ENCODE peak calls at places on chromosomes 7 and 10, in five cellular contexts. One of them, this sample, is unnamed.
A peak's percentile ranks its signal among the peaks of the same experiment; 100 is the strongest.

GRCh38 chr7:22561356-22561755 is 61.4 kb upstream of the STEAP1B start:
- DNase-seq in neural progenitor cell: peak; percentile 74
- DNase-seq in progenitor cell of endocrine pancreas: no peak
- DNase-seq in pancreas: no peak
- DNase-seq in ovary: peak; percentile 77
- DNase-seq in this sample: no peak

GRCh38 chr7:128253701-128254100 is 12.6 kb downstream of the LEP start:
- DNase-seq in neural progenitor cell: no peak
- DNase-seq in progenitor cell of endocrine pancreas: no peak
- DNase-seq in pancreas: no peak
- DNase-seq in ovary: no peak
- DNase-seq in this sample: no peak

GRCh38 chr7:118039963-118040489 is 143.9 kb upstream of the LSM8 start:
- DNase-seq in neural progenitor cell: no peak
- DNase-seq in progenitor cell of endocrine pancreas: no peak
- DNase-seq in pancreas: no peak
- DNase-seq in ovary: no peak
- DNase-seq in this sample: no peak

GRCh38 chr7:38728145-38728544 is 97.0 kb upstream of the AMPH start:
- DNase-seq in neural progenitor cell: no peak
- DNase-seq in progenitor cell of endocrine pancreas: no peak
- DNase-seq in pancreas: no peak
- DNase-seq in ovary: no peak
- DNase-seq in this sample: no peak

GRCh38 chr10:13972609-13973008 is 358.1 kb downstream of the FRMD4A start:
- DNase-seq in neural progenitor cell: no peak
- DNase-seq in progenitor cell of endocrine pancreas: no peak
- DNase-seq in pancreas: no peak
- DNase-seq in ovary: no peak
- DNase-seq in this sample: no peak

GRCh38 chr7:91869661-91870060 is 10.8 kb downstream of the MTERF1 start:
- DNase-seq in neural progenitor cell: no peak
- DNase-seq in progenitor cell of endocrine pancreas: no peak
- DNase-seq in pancreas: no peak
- DNase-seq in ovary: no peak
- DNase-seq in this sample: no peak

GRCh38 chr7:37945336-37945735 is 24.9 kb downstream of the EPDR1 start:
- DNase-seq in neural progenitor cell: no peak
- DNase-seq in progenitor cell of endocrine pancreas: no peak
- DNase-seq in pancreas: no peak
- DNase-seq in ovary: no peak
- DNase-seq in this sample: no peak

GRCh38 chr10:22690614-22691431 is 23.6 kb downstream of the PIP4K2A start:
- DNase-seq in neural progenitor cell: peak; percentile 43
- DNase-seq in progenitor cell of endocrine pancreas: no peak
- DNase-seq in pancreas: no peak
- DNase-seq in ovary: no peak
- DNase-seq in this sample: no peak

GRCh38 chr10:8481718-8482504 is 427.4 kb downstream of the GATA3 start:
- DNase-seq in neural progenitor cell: no peak
- DNase-seq in progenitor cell of endocrine pancreas: no peak
- DNase-seq in pancreas: no peak
- DNase-seq in ovary: no peak
- DNase-seq in this sample: no peak

GRCh38 chr10:32446701-32447406 is 914 bp downstream of the CCDC7 start:
- DNase-seq in neural progenitor cell: no peak
- DNase-seq in progenitor cell of endocrine pancreas: no peak
- DNase-seq in pancreas: no peak
- DNase-seq in ovary: peak; percentile 23
- DNase-seq in this sample: no peak

GRCh38 chr10:21424511-21424910 is 101.0 kb downstream of the SKIDA1 start:
- DNase-seq in neural progenitor cell: no peak
- DNase-seq in progenitor cell of endocrine pancreas: no peak
- DNase-seq in pancreas: no peak
- DNase-seq in ovary: no peak
- DNase-seq in this sample: no peak

GRCh38 chr10:373516-374309 is 238.5 kb downstream of the ZMYND11 start:
- DNase-seq in neural progenitor cell: peak; percentile 60
- DNase-seq in progenitor cell of endocrine pancreas: no peak
- DNase-seq in pancreas: no peak
- DNase-seq in ovary: no peak
- DNase-seq in this sample: no peak

GRCh38 chr10:86265236-86265876 is 101.2 kb downstream of the GRID1 start:
- DNase-seq in neural progenitor cell: no peak
- DNase-seq in progenitor cell of endocrine pancreas: peak; percentile 3
- DNase-seq in pancreas: no peak
- DNase-seq in ovary: no peak
- DNase-seq in this sample: no peak

GRCh38 chr10:104045151-104046089 is 40.3 kb downstream of the COL17A1 start:
- DNase-seq in neural progenitor cell: peak; percentile 88
- DNase-seq in progenitor cell of endocrine pancreas: peak; percentile 27
- DNase-seq in pancreas: no peak
- DNase-seq in ovary: no peak
- DNase-seq in this sample: no peak

GRCh38 chr10:31977440-31978157 is 49.0 kb upstream of the ARHGAP12 start:
- DNase-seq in neural progenitor cell: no peak
- DNase-seq in progenitor cell of endocrine pancreas: no peak
- DNase-seq in pancreas: no peak
- DNase-seq in ovary: no peak
- DNase-seq in this sample: no peak

GRCh38 chr7:29277436-29278215 is 83.1 kb downstream of the CHN2 start:
- DNase-seq in neural progenitor cell: no peak
- DNase-seq in progenitor cell of endocrine pancreas: no peak
- DNase-seq in pancreas: no peak
- DNase-seq in ovary: no peak
- DNase-seq in this sample: no peak

GRCh38 chr7:2245883-2246679 is 4.1 kb downstream of the NUDT1 start:
- DNase-seq in neural progenitor cell: no peak
- DNase-seq in progenitor cell of endocrine pancreas: no peak
- DNase-seq in pancreas: peak; percentile 65
- DNase-seq in ovary: no peak
- DNase-seq in this sample: no peak

GRCh38 chr7:2251841-2252771 is 10.1 kb downstream of the NUDT1 start:
- DNase-seq in neural progenitor cell: no peak
- DNase-seq in progenitor cell of endocrine pancreas: no peak
- DNase-seq in pancreas: peak; percentile 72
- DNase-seq in ovary: no peak
- DNase-seq in this sample: no peak

GRCh38 chr7:2249744-2250323 is 7.8 kb downstream of the NUDT1 start:
- DNase-seq in neural progenitor cell: no peak
- DNase-seq in progenitor cell of endocrine pancreas: no peak
- DNase-seq in pancreas: no peak
- DNase-seq in ovary: no peak
- DNase-seq in this sample: no peak

GRCh38 chr7:2247141-2247985 is 5.3 kb downstream of the NUDT1 start:
- DNase-seq in neural progenitor cell: peak; percentile 84
- DNase-seq in progenitor cell of endocrine pancreas: peak; percentile 37
- DNase-seq in pancreas: peak; percentile 51
- DNase-seq in ovary: no peak
- DNase-seq in this sample: no peak

GRCh38 chr7:2248984-2249694 is 7.1 kb downstream of the NUDT1 start:
- DNase-seq in neural progenitor cell: no peak
- DNase-seq in progenitor cell of endocrine pancreas: no peak
- DNase-seq in pancreas: no peak
- DNase-seq in ovary: peak; percentile 60
- DNase-seq in this sample: no peak
- TF ChIP-seq CTCF in neural progenitor cell: no peak
- TF ChIP-seq CTCF in progenitor cell of endocrine pancreas: no peak
- TF ChIP-seq CTCF in pancreas: no peak
- TF ChIP-seq CTCF in ovary: no peak
- TF ChIP-seq CTCF in this sample: no peak

GRCh38 chr7:6556196-6556595 is 4.9 kb upstream of the GRID2IP start:
- DNase-seq in neural progenitor cell: no peak
- DNase-seq in progenitor cell of endocrine pancreas: no peak
- DNase-seq in pancreas: no peak
- DNase-seq in ovary: no peak
- DNase-seq in this sample: no peak
- TF ChIP-seq CTCF in neural progenitor cell: peak; percentile 31
- TF ChIP-seq CTCF in progenitor cell of endocrine pancreas: peak; percentile 53
- TF ChIP-seq CTCF in pancreas: no peak
- TF ChIP-seq CTCF in ovary: no peak
- TF ChIP-seq CTCF in this sample: no peak

DNA sequence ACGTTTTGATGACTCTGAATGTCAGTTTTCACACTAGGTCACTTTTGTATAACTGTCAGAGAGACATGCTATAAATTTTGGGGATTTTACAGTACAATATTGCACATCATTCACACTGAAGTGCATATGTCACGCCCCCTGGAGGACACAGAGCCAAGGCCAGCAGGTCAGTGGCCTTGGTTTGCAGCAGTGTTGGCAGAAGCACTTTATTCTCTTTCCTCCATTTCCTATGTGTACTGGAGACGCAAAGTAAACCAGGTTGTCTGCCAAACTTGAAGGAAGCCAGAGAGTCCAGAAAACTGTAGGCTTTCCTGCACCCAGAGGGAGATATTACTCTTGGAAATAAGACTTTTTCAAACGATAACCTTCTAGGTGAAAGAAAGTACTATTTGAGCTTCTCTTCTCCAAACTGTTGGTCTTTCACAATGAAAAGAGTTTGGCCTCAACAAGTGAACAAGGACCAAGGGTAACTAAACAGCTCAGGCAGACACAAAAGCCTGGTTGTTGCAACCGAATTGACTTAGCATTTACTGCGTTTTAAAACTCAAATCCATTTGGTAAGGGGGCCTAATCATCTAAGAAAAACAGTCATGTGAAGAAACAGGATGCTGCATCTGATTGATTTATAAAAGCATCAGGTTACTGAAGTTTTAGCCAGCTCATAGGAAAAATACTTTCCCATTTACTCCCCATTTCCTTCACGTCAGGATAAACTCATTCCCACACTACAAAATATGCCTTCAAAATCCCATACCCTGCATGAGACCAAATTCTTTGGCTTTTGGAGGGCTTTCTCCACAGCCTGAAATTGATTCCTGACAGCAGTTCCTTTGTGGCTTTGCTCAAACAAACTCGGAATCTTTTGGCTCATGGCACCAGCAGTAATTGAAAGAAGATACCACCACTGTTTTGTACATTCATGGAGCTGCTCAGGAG is 83.0 kb upstream of the SEC61G start:
- DNase-seq in neural progenitor cell: peak; percentile 19
- DNase-seq in progenitor cell of endocrine pancreas: no peak
- DNase-seq in pancreas: no peak
- DNase-seq in ovary: peak; percentile 64
- DNase-seq in this sample: no peak
- TF ChIP-seq CTCF in neural progenitor cell: peak; percentile 55
- TF ChIP-seq CTCF in progenitor cell of endocrine pancreas: peak; percentile 59
- TF ChIP-seq CTCF in pancreas: no peak
- TF ChIP-seq CTCF in ovary: no peak
- TF ChIP-seq CTCF in this sample: peak; percentile 20

GRCh38 chr7:112898432-112899290 is 108.5 kb upstream of the TMEM168 start:
- DNase-seq in neural progenitor cell: peak; percentile 72
- DNase-seq in progenitor cell of endocrine pancreas: peak; percentile 33
- DNase-seq in pancreas: peak; percentile 16
- DNase-seq in ovary: no peak
- DNase-seq in this sample: no peak
- TF ChIP-seq CTCF in neural progenitor cell: peak; percentile 79
- TF ChIP-seq CTCF in progenitor cell of endocrine pancreas: peak; percentile 70
- TF ChIP-seq CTCF in pancreas: peak; percentile 40
- TF ChIP-seq CTCF in ovary: no peak
- TF ChIP-seq CTCF in this sample: peak; percentile 51

GRCh38 chr7:996089-996872 is 13.3 kb downstream of the CYP2W1 start:
- DNase-seq in neural progenitor cell: no peak
- DNase-seq in progenitor cell of endocrine pancreas: no peak
- DNase-seq in pancreas: peak; percentile 77
- DNase-seq in ovary: no peak
- DNase-seq in this sample: no peak

GRCh38 chr7:995571-995970 is 12.6 kb downstream of the CYP2W1 start:
- DNase-seq in neural progenitor cell: no peak
- DNase-seq in progenitor cell of endocrine pancreas: no peak
- DNase-seq in pancreas: peak; percentile 60
- DNase-seq in ovary: no peak
- DNase-seq in this sample: no peak

GRCh38 chr7:999921-1000593 is 17.1 kb downstream of the CYP2W1 start:
- DNase-seq in neural progenitor cell: no peak
- DNase-seq in progenitor cell of endocrine pancreas: no peak
- DNase-seq in pancreas: peak; percentile 44
- DNase-seq in ovary: peak; percentile 17
- DNase-seq in this sample: no peak

GRCh38 chr7:999149-999883 is 16.3 kb downstream of the CYP2W1 start:
- DNase-seq in neural progenitor cell: no peak
- DNase-seq in progenitor cell of endocrine pancreas: no peak
- DNase-seq in pancreas: peak; percentile 58
- DNase-seq in ovary: no peak
- DNase-seq in this sample: no peak

DNA sequence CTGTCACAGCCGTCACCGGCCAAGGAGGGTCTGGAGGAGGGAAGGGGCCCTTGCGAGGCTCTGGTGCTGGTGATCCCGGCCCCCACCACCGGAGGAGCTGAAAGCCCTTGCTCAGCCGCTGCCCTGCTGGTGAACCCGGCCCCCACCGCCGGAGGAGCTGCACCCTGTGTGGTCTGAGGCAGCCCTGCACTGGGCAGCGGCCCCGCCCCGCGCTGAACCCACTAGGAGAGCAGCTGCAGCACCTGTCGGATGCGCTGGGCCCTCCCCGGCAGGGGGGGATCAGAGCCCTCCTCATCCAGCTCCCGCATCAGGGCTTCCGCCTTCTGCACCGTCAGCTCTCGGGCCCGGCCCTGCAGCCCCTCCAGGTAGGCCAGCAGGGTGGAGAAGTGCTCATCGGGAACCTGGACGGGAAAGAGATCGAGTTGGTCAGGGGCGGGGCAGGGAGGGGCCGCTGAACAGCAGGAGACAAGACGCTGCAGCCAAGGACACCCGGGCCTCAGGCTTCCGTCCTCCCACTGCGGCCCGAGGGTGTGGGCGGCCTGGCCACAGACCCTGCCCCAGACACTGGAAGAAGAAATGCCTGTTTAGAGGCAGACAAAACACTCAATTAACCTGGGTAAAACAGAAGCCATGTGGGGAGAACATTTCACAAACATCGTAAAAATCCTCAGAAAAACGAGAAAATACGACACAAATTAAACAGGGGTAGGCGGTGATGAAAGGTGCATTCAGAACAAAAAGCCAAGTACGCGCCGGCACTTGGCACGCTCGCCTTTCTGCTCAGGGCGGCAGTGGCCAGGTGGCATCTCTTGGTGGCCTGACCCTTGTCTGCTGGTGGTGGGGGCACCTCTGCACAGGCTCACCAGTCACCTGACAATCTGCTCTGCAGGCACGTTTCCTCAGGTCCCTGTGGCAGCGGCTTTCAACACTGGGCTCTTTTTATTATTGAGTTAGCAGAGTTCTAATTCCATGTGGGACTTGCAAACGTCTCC is 14.7 kb downstream of the CYP2W1 start:
- DNase-seq in neural progenitor cell: peak; percentile 53
- DNase-seq in progenitor cell of endocrine pancreas: no peak
- DNase-seq in pancreas: peak; percentile 78
- DNase-seq in ovary: no peak
- DNase-seq in this sample: no peak
- TF ChIP-seq CTCF in neural progenitor cell: peak; percentile 21
- TF ChIP-seq CTCF in progenitor cell of endocrine pancreas: no peak
- TF ChIP-seq CTCF in pancreas: no peak
- TF ChIP-seq CTCF in ovary: no peak
- TF ChIP-seq CTCF in this sample: no peak

DNA sequence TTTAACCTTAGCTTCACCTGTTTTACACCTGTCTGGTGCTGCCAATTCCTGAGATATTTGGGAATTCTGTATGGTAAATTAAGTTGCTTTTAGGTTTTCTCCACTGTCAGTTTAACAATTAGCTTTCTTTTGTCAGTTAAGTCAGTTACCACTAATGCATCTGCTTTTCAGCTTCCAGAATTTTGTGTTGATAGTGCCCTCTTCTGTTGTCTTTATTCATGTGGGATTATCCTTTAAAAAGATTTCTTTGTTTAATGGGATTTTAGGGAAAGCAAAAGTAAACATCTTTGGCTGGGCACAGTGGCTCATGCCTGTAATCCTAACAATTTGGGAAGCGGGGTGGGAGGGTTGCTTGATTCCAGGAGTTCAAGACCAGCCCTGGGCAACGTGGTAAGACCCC is 8.1 kb downstream of the TFAM start:
- DNase-seq in neural progenitor cell: no peak
- DNase-seq in progenitor cell of endocrine pancreas: no peak
- DNase-seq in pancreas: no peak
- DNase-seq in ovary: no peak
- DNase-seq in this sample: no peak
- TF ChIP-seq CTCF in neural progenitor cell: no peak
- TF ChIP-seq CTCF in progenitor cell of endocrine pancreas: no peak
- TF ChIP-seq CTCF in pancreas: no peak
- TF ChIP-seq CTCF in ovary: no peak
- TF ChIP-seq CTCF in this sample: no peak